ENCODE peak calls at places on chromosomes 16 and 17, in ten cellular contexts. Q, J, X, F, T, Y, A, I, Z and L are unnamed samples.

GRCh38 chr16:81738831-81739496 is 40.1 kb upstream of the PLCG2 start:
- DNase-seq in Q (no peak), J (no peak), X (no peak), F (no peak), T (peak), Y (no peak), A (no peak), I (no peak), Z (peak), L (no peak)

GRCh38 chr16:54175169-54175551 is 111.4 kb downstream of the IRX3 start:
- DNase-seq in Q (no peak), J (no peak), X (no peak), F (no peak), T (no peak), Y (no peak), A (no peak), I (no peak), Z (no peak), L (no peak)

GRCh38 chr17:75406222-75406615 is 741 bp upstream of the GRB2 start:
- DNase-seq in Q (no peak), J (no peak), X (peak), F (no peak), T (peak), Y (no peak), A (no peak), I (no peak), Z (no peak), L (no peak)

GRCh38 chr17:45361976-45362375 is 45.2 kb upstream of the MAP3K14 start:
- DNase-seq in Q (no peak), J (no peak), X (no peak), F (no peak), T (no peak), Y (no peak), A (no peak), I (no peak), Z (no peak), L (no peak)

GRCh38 chr17:8162997-8163977 is 539 bp upstream of the VAMP2 start:
- DNase-seq in Q (no peak), J (no peak), X (no peak), F (no peak), T (no peak), Y (no peak), A (no peak), I (no peak), Z (no peak), L (no peak)

GRCh38 chr16:3841729-3842508 is 38.6 kb downstream of the CREBBP start:
- DNase-seq in Q (no peak), J (no peak), X (no peak), F (no peak), T (no peak), Y (no peak), A (no peak), I (no peak), Z (no peak), L (no peak)

GRCh38 chr16:24834459-24835335 is 11.1 kb upstream of the SLC5A11 start:
- DNase-seq in Q (peak), J (no peak), X (peak), F (peak), T (peak), Y (peak), A (no peak), I (no peak), Z (no peak), L (no peak)

GRCh38 chr16:48556913-48557351 is 53.0 kb downstream of the N4BP1 start:
- DNase-seq in Q (no peak), J (no peak), X (peak), F (no peak), T (peak), Y (peak), A (peak), I (no peak), Z (no peak), L (no peak)

GRCh38 chr16:52861614-52862022 is 191.1 kb downstream of the CHD9NB start:
- DNase-seq in Q (peak), J (peak), X (peak), F (no peak), T (no peak), Y (no peak), A (no peak), I (no peak), Z (no peak), L (no peak)

GRCh38 chr16:3825940-3826339 is 54.6 kb downstream of the CREBBP start:
- DNase-seq in Q (no peak), J (no peak), X (no peak), F (no peak), T (no peak), Y (no peak), A (no peak), I (no peak), Z (no peak), L (no peak)

GRCh38 chr17:17115620-17116019 is 73.4 kb downstream of the MPRIP start:
- DNase-seq in Q (no peak), J (no peak), X (no peak), F (no peak), T (no peak), Y (no peak), A (no peak), I (no peak), Z (no peak), L (no peak)

GRCh38 chr17:63685021-63685420 is 14.9 kb downstream of the LIMD2 start:
- DNase-seq in Q (peak), J (no peak), X (no peak), F (no peak), T (no peak), Y (peak), A (no peak), I (no peak), Z (no peak), L (no peak)

GRCh38 chr16:20175358-20175757 is 101.7 kb upstream of the GPR139 start:
- DNase-seq in Q (no peak), J (no peak), X (no peak), F (no peak), T (peak), Y (no peak), A (no peak), I (no peak), Z (no peak), L (no peak)

GRCh38 chr17:4438162-4438944 is 4.6 kb downstream of the SPNS3 start:
- DNase-seq in Q (no peak), J (no peak), X (no peak), F (no peak), T (no peak), Y (no peak), A (no peak), I (no peak), Z (no peak), L (no peak)

GRCh38 chr16:17414421-17414820 is 56.3 kb downstream of the XYLT1 start:
- DNase-seq in Q (no peak), J (no peak), X (peak), F (no peak), T (peak), Y (no peak), A (peak), I (no peak), Z (peak), L (no peak)

GRCh38 chr16:63672493-63672892 is 1449.4 kb downstream of the CDH11 start:
- DNase-seq in Q (no peak), J (no peak), X (no peak), F (no peak), T (no peak), Y (no peak), A (no peak), I (no peak), Z (no peak), L (no peak)

GRCh38 chr17:17710728-17711541 is 29.7 kb downstream of the RAI1 start:
- DNase-seq in Q (no peak), J (peak), X (peak), F (peak), T (no peak), Y (peak), A (no peak), I (peak), Z (no peak), L (peak)

GRCh38 chr17:27446569-27447301 is 9.5 kb upstream of the KSR1 start:
- DNase-seq in Q (no peak), J (no peak), X (peak), F (peak), T (no peak), Y (peak), A (no peak), I (peak), Z (no peak), L (peak)

GRCh38 chr16:81940781-81941560 is 70.3 kb downstream of the SDR42E1 start:
- DNase-seq in Q (peak), J (no peak), X (peak), F (peak), T (no peak), Y (peak), A (no peak), I (no peak), Z (no peak), L (peak)

GRCh38 chr17:78124081-78124835 is 4.3 kb downstream of the TMC6 start:
- DNase-seq in Q (no peak), J (no peak), X (no peak), F (no peak), T (peak), Y (no peak), A (no peak), I (no peak), Z (peak), L (no peak)

GRCh38 chr16:73066321-73066926 is 18.5 kb upstream of the ZFHX3 start:
- DNase-seq in Q (no peak), J (no peak), X (no peak), F (no peak), T (no peak), Y (no peak), A (no peak), I (no peak), Z (no peak), L (no peak)

GRCh38 chr17:8430966-8431365 is 4.7 kb upstream of the NDEL1 start:
- DNase-seq in Q (no peak), J (no peak), X (peak), F (no peak), T (no peak), Y (peak), A (no peak), I (no peak), Z (no peak), L (no peak)

GRCh38 chr16:58578642-58579041 is 51.0 kb downstream of the CNOT1 start:
- DNase-seq in Q (no peak), J (no peak), X (no peak), F (no peak), T (no peak), Y (no peak), A (no peak), I (no peak), Z (no peak), L (no peak)

GRCh38 chr17:75693500-75694481 is 26.7 kb downstream of the SAP30BP start:
- DNase-seq in Q (no peak), J (no peak), X (peak), F (peak), T (no peak), Y (peak), A (no peak), I (peak), Z (no peak), L (peak)

GRCh38 chr17:45092932-45093430 is 31.9 kb downstream of the NMT1 start:
- DNase-seq in Q (no peak), J (no peak), X (peak), F (peak), T (no peak), Y (peak), A (no peak), I (peak), Z (no peak), L (peak)

GRCh38 chr17:1473170-1473569 is 17.1 kb upstream of the CRK start:
- DNase-seq in Q (no peak), J (no peak), X (no peak), F (no peak), T (no peak), Y (no peak), A (no peak), I (no peak), Z (no peak), L (no peak)

GRCh38 chr17:31015639-31016038 is 44.8 kb downstream of the RNF135 start:
- DNase-seq in Q (no peak), J (no peak), X (no peak), F (no peak), T (no peak), Y (no peak), A (no peak), I (no peak), Z (no peak), L (no peak)

GRCh38 chr17:40364121-40364861 is at the start of gene GJD3:
- DNase-seq in Q (no peak), J (no peak), X (no peak), F (no peak), T (no peak), Y (peak), A (no peak), I (no peak), Z (no peak), L (no peak)

GRCh38 chr17:38464251-38464722 is 36.0 kb downstream of the ARHGAP23 start:
- DNase-seq in Q (no peak), J (no peak), X (peak), F (no peak), T (no peak), Y (peak), A (no peak), I (no peak), Z (no peak), L (no peak)

GRCh38 chr16:66360624-66361324 is 5.7 kb upstream of the CDH5 start:
- DNase-seq in Q (no peak), J (no peak), X (no peak), F (no peak), T (no peak), Y (no peak), A (no peak), I (no peak), Z (peak), L (no peak)

GRCh38 chr16:1461146-1461545 is 13.7 kb downstream of the CLCN7 start:
- DNase-seq in Q (no peak), J (no peak), X (no peak), F (no peak), T (no peak), Y (no peak), A (no peak), I (no peak), Z (no peak), L (peak)

GRCh38 chr17:56887105-56887504 is 26.7 kb downstream of the TRIM25 start:
- DNase-seq in Q (no peak), J (no peak), X (peak), F (no peak), T (no peak), Y (no peak), A (no peak), I (no peak), Z (no peak), L (no peak)

GRCh38 chr17:36741019-36741902 is 139.9 kb downstream of the MRM1 start:
- DNase-seq in Q (no peak), J (no peak), X (no peak), F (no peak), T (no peak), Y (no peak), A (no peak), I (no peak), Z (no peak), L (no peak)

GRCh38 chr17:8079291-8080207 is 8.0 kb downstream of the ALOX12B start:
- DNase-seq in Q (peak), J (peak), X (peak), F (peak), T (peak), Y (peak), A (peak), I (no peak), Z (peak), L (no peak)